ENCODE peak calls at places on chromosomes 1 and 21, in five cellular contexts. One of them, this sample, is unnamed.

GRCh38 chr1:57874426-57874825 is 450.6 kb upstream of the DAB1 start:
- DNase-seq in EL: no peak
- DNase-seq in OCI-LY7: no peak
- DNase-seq in osteocyte: no peak
- DNase-seq in NCI-H2081: no peak
- DNase-seq in this sample: no peak

GRCh38 chr1:224929335-224930237 is at the start of gene DNAH14:
- DNase-seq in EL: peak
- DNase-seq in osteocyte: peak
- DNase-seq in OCI-LY7: no peak
- DNase-seq in NCI-H2081: peak
- DNase-seq in this sample: peak

GRCh38 chr1:176692431-176692830 is 229.5 kb downstream of the PAPPA2 start:
- DNase-seq in osteocyte: no peak
- DNase-seq in NCI-H2081: no peak
- DNase-seq in EL: no peak
- DNase-seq in OCI-LY7: no peak
- DNase-seq in this sample: no peak

GRCh38 chr1:183783896-183784637 is 20.9 kb upstream of the RGL1 start:
- DNase-seq in OCI-LY7: no peak
- DNase-seq in NCI-H2081: no peak
- DNase-seq in osteocyte: no peak
- DNase-seq in EL: peak
- DNase-seq in this sample: peak

GRCh38 chr21:17679002-17679600 is 66.4 kb upstream of the BTG3 start:
- DNase-seq in OCI-LY7: peak
- DNase-seq in osteocyte: no peak
- DNase-seq in NCI-H2081: peak
- DNase-seq in EL: peak
- DNase-seq in this sample: no peak

GRCh38 chr1:183433703-183434102 is 15.5 kb upstream of the NMNAT2 start:
- DNase-seq in osteocyte: no peak
- DNase-seq in NCI-H2081: no peak
- DNase-seq in EL: no peak
- DNase-seq in OCI-LY7: no peak
- DNase-seq in this sample: no peak

GRCh38 chr1:60245371-60245770 is 171.8 kb upstream of the C1orf87 start:
- DNase-seq in OCI-LY7: no peak
- DNase-seq in osteocyte: no peak
- DNase-seq in EL: no peak
- DNase-seq in NCI-H2081: no peak
- DNase-seq in this sample: no peak

GRCh38 chr1:203704120-203704519 is 60.9 kb upstream of the LAX1 start:
- DNase-seq in osteocyte: no peak
- DNase-seq in NCI-H2081: no peak
- DNase-seq in OCI-LY7: no peak
- DNase-seq in EL: no peak
- DNase-seq in this sample: no peak

GRCh38 chr1:186842547-186842946 is 13.8 kb downstream of the PLA2G4A start:
- DNase-seq in EL: no peak
- DNase-seq in NCI-H2081: no peak
- DNase-seq in osteocyte: no peak
- DNase-seq in OCI-LY7: no peak
- DNase-seq in this sample: no peak

GRCh38 chr1:234336359-234336758 is 36.9 kb upstream of the COA6 start:
- DNase-seq in NCI-H2081: no peak
- DNase-seq in EL: no peak
- DNase-seq in osteocyte: no peak
- DNase-seq in OCI-LY7: no peak
- DNase-seq in this sample: no peak

GRCh38 chr1:68322837-68323687 is 90.7 kb upstream of the WLS start:
- DNase-seq in NCI-H2081: no peak
- DNase-seq in OCI-LY7: no peak
- DNase-seq in osteocyte: no peak
- DNase-seq in EL: peak
- DNase-seq in this sample: no peak

GRCh38 chr1:156504062-156504813 is 3.7 kb upstream of the MEF2D start:
- DNase-seq in NCI-H2081: peak
- DNase-seq in osteocyte: no peak
- DNase-seq in OCI-LY7: peak
- DNase-seq in EL: peak
- DNase-seq in this sample: no peak

This sample was measured in mesothelial cell of epicardium.